ENCODE peak calls at places on chromosomes 7 and 10, in six cellular contexts. R is AG09319; D is stomach; U is CD8-positive, alpha-beta T cell; O is GM10248; G is tibial artery. F is an unnamed sample.
A peak's percentile ranks its signal among the peaks of the same experiment; 100 is the strongest.

GRCh38 chr10:15684768-15685167 is 35.0 kb downstream of the ITGA8 start:
- DNase-seq in R (no peak), U (no peak), O (peak; percentile 18), G (no peak), D (no peak), F (no peak)

GRCh38 chr7:97126483-97127171 is 9.1 kb downstream of the SDHAF3 start:
- DNase-seq in O (no peak), G (no peak), D (no peak), U (no peak), R (no peak), F (peak; percentile 28)

GRCh38 chr7:122455108-122455507 is 150.6 kb upstream of the FEZF1 start:
- DNase-seq in O (no peak), R (no peak), U (no peak), G (no peak), D (no peak), F (no peak)

GRCh38 chr10:119667562-119668328 is 16.6 kb downstream of the BAG3 start:
- DNase-seq in G (peak; percentile 77), R (peak; percentile 92), U (no peak), D (peak; percentile 74), O (no peak), F (peak; percentile 96)

GRCh38 chr7:87886875-87887274 is 10.6 kb downstream of the DBF4 start:
- DNase-seq in R (peak; percentile 20), O (no peak), U (no peak), G (no peak), D (no peak), F (peak; percentile 53)

GRCh38 chr10:82674036-82674435 is 799.0 kb downstream of the NRG3 start:
- DNase-seq in R (no peak), D (no peak), O (no peak), G (no peak), U (no peak), F (peak; percentile 5)

GRCh38 chr7:96136600-96137239 is 185.2 kb downstream of the SLC25A13 start:
- DNase-seq in G (no peak), U (no peak), R (no peak), O (no peak), D (no peak), F (peak; percentile 33)

GRCh38 chr7:85237721-85238120 is 50.9 kb upstream of the SEMA3D start:
- DNase-seq in D (no peak), O (no peak), U (no peak), R (no peak), G (no peak), F (no peak)

GRCh38 chr7:142384508-142384922 is 126.7 kb upstream of the PRSS58 start:
- DNase-seq in R (peak; percentile 14), U (no peak), G (no peak), D (no peak), O (no peak), F (peak; percentile 75)

GRCh38 chr7:144786079-144786478 is 49.8 kb downstream of the TPK1 start:
- DNase-seq in U (no peak), O (no peak), G (no peak), R (no peak), D (no peak), F (no peak)

GRCh38 chr7:144787127-144787526 is 48.7 kb downstream of the TPK1 start:
- DNase-seq in G (no peak), R (no peak), D (no peak), O (no peak), U (no peak), F (peak; percentile 48)

GRCh38 chr7:144784943-144785342 is 50.9 kb downstream of the TPK1 start:
- DNase-seq in R (no peak), U (no peak), O (no peak), D (no peak), G (peak; percentile 53), F (peak; percentile 53)

GRCh38 chr7:144785491-144785890 is 50.4 kb downstream of the TPK1 start:
- DNase-seq in G (no peak), O (no peak), D (no peak), R (no peak), U (no peak), F (no peak)

GRCh38 chr7:144786522-144786921 is 49.3 kb downstream of the TPK1 start:
- DNase-seq in G (no peak), R (no peak), U (no peak), O (peak; percentile 16), D (no peak), F (peak; percentile 13)
- TF ChIP-seq CTCF in G (no peak), R (peak; percentile 23), U (no peak), O (peak; percentile 47), D (no peak), F (peak; percentile 41)

GRCh38 chr10:113052076-113052830 is 102.2 kb downstream of the TCF7L2 start:
- DNase-seq in O (no peak), D (no peak), R (no peak), U (no peak), G (no peak), F (no peak)
- TF ChIP-seq CTCF in O (no peak), D (no peak), R (peak; percentile 9), U (no peak), G (peak; percentile 16), F (no peak)

GRCh38 chr7:128104109-128104742 is 73.0 kb upstream of the LRRC4 start:
- DNase-seq in R (no peak), U (no peak), G (no peak), D (no peak), O (peak; percentile 56), F (no peak)
- TF ChIP-seq CTCF in R (no peak), U (no peak), G (no peak), D (no peak), O (no peak), F (no peak)

GRCh38 chr7:41114691-41115090 is 588.2 kb downstream of the INHBA start:
- DNase-seq in D (no peak), G (no peak), U (no peak), R (no peak), O (no peak), F (no peak)

GRCh38 chr7:41117431-41117830 is 585.5 kb downstream of the INHBA start:
- DNase-seq in D (no peak), G (no peak), O (no peak), U (no peak), R (no peak), F (peak; percentile 86)

GRCh38 chr7:41116817-41117216 is 586.1 kb downstream of the INHBA start:
- DNase-seq in D (no peak), U (no peak), O (no peak), G (no peak), R (no peak), F (peak; percentile 89)

GRCh38 chr7:41118490-41118889 is 584.4 kb downstream of the INHBA start:
- DNase-seq in G (no peak), O (no peak), R (no peak), U (no peak), D (no peak), F (no peak)

DNA sequence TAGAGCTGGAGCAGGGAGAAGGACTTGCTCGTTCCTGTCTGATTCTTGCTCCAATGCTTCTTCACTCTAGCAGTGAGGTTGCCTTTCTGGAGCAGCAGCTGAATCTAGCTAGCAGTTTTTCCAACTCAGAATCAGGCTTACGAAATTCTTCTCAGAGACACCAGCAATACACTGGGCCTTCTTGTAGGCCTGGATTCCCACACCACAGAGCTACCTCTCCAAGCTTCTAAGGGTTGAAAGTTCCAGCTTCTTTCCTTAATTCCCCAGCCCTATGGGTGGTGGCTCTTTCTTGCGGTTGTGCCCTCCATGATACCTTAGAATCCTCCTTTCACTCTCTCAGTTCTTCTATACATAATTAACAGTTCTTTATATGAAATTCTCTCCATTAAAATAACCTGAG is 586.6 kb downstream of the INHBA start:
- DNase-seq in D (no peak), G (no peak), R (no peak), O (no peak), U (no peak), F (peak; percentile 38)
- TF ChIP-seq CTCF in D (no peak), G (no peak), R (no peak), O (no peak), U (no peak), F (no peak)

DNA sequence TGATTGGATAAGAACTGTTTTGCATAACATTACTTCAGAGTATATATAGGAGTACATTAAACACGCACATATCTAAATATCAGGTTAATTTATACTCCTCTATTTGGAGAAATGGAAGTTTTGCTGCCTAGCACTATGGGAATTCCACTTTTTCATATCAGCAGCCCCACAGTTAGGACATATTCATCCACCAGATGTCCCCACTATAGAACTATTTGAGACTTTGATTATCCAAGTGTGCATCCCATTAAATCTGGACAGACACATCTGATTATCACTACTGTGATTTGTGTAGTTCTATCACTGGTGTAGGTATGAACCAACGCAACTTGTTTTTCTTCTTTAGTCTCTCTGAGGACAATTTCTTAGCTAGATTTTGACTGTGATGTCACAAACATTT is 345.7 kb downstream of the THSD7A start:
- DNase-seq in U (no peak), D (no peak), O (no peak), G (no peak), R (no peak), F (no peak)
- TF ChIP-seq CTCF in U (no peak), D (no peak), O (no peak), G (no peak), R (no peak), F (no peak)

DNA sequence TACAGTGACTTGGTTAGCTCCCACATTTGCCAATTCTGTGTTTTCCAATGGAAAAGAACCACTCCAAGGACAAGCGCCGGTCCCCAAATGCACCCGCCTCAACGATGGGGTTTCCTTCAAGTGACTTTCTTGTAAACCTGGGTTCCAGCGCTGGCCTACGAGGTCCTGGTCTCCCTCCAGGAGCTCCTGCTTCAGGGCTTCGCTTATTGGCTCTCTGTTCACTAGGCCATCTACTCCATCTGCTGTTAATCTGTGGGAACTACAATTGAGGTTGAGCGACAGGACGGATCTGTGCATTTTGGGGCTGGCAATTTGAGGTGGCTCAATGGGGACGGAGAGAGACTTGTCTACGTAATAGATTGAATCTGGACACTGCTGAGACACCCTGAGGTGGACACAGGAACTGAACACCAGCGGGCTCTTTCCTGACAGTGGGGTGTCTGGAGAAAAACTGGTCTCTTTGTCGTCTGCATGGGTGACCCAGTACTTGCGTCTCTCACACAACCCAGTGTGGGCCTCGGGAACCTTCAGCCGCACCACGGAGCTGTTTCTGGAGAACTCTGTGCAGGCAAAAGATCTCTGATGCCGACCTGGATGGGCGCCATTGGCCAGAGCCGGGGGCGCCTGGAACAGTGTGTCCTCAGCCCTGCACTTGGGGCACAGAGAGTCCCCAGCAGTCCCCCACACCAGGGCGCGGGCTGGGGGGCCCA is 115.9 kb upstream of the ADAM12 start:
- DNase-seq in O (peak; percentile 41), G (no peak), U (no peak), R (peak; percentile 32), D (no peak), F (peak; percentile 66)
- TF ChIP-seq CTCF in O (peak; percentile 37), G (peak; percentile 59), U (no peak), R (peak; percentile 81), D (peak; percentile 28), F (peak; percentile 84)

GRCh38 chr10:97490592-97490991 is 7.6 kb downstream of the MMS19 start:
- DNase-seq in O (no peak), R (no peak), D (no peak), G (no peak), U (no peak), F (no peak)
- TF ChIP-seq CTCF in O (no peak), R (no peak), D (no peak), G (no peak), U (no peak), F (no peak)

DNA sequence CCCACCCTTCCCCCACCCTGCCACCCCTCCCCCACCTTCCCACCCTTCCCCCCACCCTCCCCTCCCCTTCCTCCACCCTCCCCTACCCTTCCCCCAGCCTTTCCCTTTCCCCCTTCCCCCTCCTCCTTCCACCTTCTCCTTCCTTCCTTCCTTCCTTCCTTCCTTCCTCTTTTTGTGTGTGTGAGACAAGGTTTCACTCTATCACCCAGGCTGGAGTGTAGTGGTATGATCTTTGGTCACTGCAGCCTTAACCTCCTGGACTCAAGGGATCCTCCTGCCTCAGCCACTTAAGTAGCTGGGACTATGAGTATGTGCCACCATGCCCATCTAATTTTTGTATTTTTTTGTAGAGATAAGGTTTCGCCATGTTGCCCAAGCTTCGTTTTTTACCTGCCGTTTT is 35.2 kb downstream of the CYP17A1 start:
- DNase-seq in G (no peak), R (no peak), D (no peak), U (no peak), O (no peak), F (no peak)
- TF ChIP-seq CTCF in G (no peak), R (no peak), D (no peak), U (no peak), O (no peak), F (no peak)

F was measured in epithelial cell of esophagus.